ENCODE peak calls at places on chromosomes 7 and 10, in five cellular contexts. L is ELR; I is activated T-cell treated with anti-CD3 and anti-CD28 coated beads for 1 hour; J is neural progenitor cell; O is activated naive CD8-positive, alpha-beta T cell treated with anti-CD3 and anti-CD28 coated beads for 36 hours. D is an unnamed sample.

GRCh38 chr7:80386686-80387085 is 125.2 kb downstream of the GNAT3 start:
- DNase-seq in L (peak; percentile 60), I (no peak), J (no peak), O (no peak), D (no peak)

GRCh38 chr10:43027331-43027955 is 49.4 kb upstream of the RET start:
- DNase-seq in L (no peak), I (no peak), J (no peak), O (no peak), D (no peak)

GRCh38 chr7:150756858-150757257 is 19.6 kb downstream of the GIMAP5 start:
- DNase-seq in L (peak; percentile 17), I (no peak), J (peak; percentile 36), O (no peak), D (no peak)

GRCh38 chr7:103538964-103539709 is 93.1 kb upstream of the SLC26A5 start:
- DNase-seq in L (no peak), I (no peak), J (no peak), O (no peak), D (no peak)

GRCh38 chr7:3264693-3265339 is 36.2 kb upstream of the SDK1 start:
- DNase-seq in L (no peak), I (no peak), J (peak; percentile 24), O (no peak), D (no peak)

GRCh38 chr10:30671011-30671616 is 41.6 kb upstream of the LYZL2 start:
- DNase-seq in L (peak; percentile 78), I (no peak), J (peak; percentile 70), O (no peak), D (no peak)

GRCh38 chr7:132991615-132992587 is 90.0 kb downstream of the CHCHD3 start:
- DNase-seq in L (no peak), I (no peak), J (peak; percentile 34), O (no peak), D (no peak)

GRCh38 chr7:102009628-102010027 is 192.2 kb downstream of the CUX1 start:
- DNase-seq in L (no peak), I (no peak), J (no peak), O (no peak), D (no peak)

GRCh38 chr10:71273506-71273905 is 45.6 kb upstream of the SLC29A3 start:
- DNase-seq in L (no peak), I (no peak), J (no peak), O (no peak), D (no peak)

GRCh38 chr7:50352282-50352681 is 47.8 kb downstream of the IKZF1 start:
- DNase-seq in L (no peak), I (no peak), J (no peak), O (no peak), D (no peak)

GRCh38 chr10:22853906-22854447 is 73.9 kb upstream of the ARMC3 start:
- DNase-seq in L (no peak), I (no peak), J (no peak), O (no peak), D (no peak)

GRCh38 chr7:43522406-43523156 is 60.3 kb upstream of the STK17A start:
- DNase-seq in L (peak; percentile 69), I (no peak), J (no peak), O (no peak), D (no peak)

GRCh38 chr10:119219747-119220320 is 12.5 kb downstream of the GRK5 start:
- DNase-seq in L (no peak), I (no peak), J (no peak), O (no peak), D (no peak)

GRCh38 chr10:69446229-69446628 is 5.0 kb upstream of the TSPAN15 start:
- DNase-seq in L (no peak), I (no peak), J (no peak), O (no peak), D (no peak)

D was measured in stimulated activated naive B cell treated with anti-CD40 and anti-IgM and Interleukin-4, amounts not matched to agents 10 μg/mL and 1 μg/mL and 100 μg/mL, for 72 hours.